ENCODE peak calls at places on chromosomes 12 and 14, in six cellular contexts. V, W, G, O, A and J are unnamed samples.
A peak's percentile ranks its signal among the peaks of the same experiment; 100 is the strongest.

GRCh38 chr14:67674480-67675218 is at the start of gene VTI1B:
- DNase-seq in V (peak; percentile 83), W (peak; percentile 89), A (peak; percentile 82), O (peak; percentile 68), G (peak; percentile 81), J (peak; percentile 65)

GRCh38 chr14:74604896-74605295 is 7.1 kb downstream of the LTBP2 start:
- DNase-seq in V (no peak), O (no peak), A (no peak), G (no peak), W (no peak), J (peak; percentile 47)

GRCh38 chr12:51954465-51955361 is 3.2 kb downstream of the ACVR1B start:
- DNase-seq in O (no peak), A (no peak), V (no peak), G (no peak), W (no peak), J (no peak)

GRCh38 chr14:65751510-65751909 is 339.0 kb downstream of the FUT8 start:
- DNase-seq in W (no peak), G (no peak), O (no peak), A (no peak), V (no peak), J (no peak)

GRCh38 chr14:56349942-56350341 is 229.7 kb upstream of the TMEM260 start:
- DNase-seq in O (no peak), V (no peak), A (no peak), G (no peak), W (no peak), J (no peak)

GRCh38 chr14:93016275-93016845 is 93.4 kb downstream of the CHGA start:
- DNase-seq in A (no peak), G (no peak), O (no peak), V (no peak), W (no peak), J (no peak)

GRCh38 chr12:132003846-132004245 is 54.1 kb downstream of the EP400 start:
- DNase-seq in G (no peak), V (no peak), A (peak; percentile 48), W (no peak), O (no peak), J (peak; percentile 73)

GRCh38 chr12:70724444-70724843 is 87.2 kb upstream of the PTPRB start:
- DNase-seq in W (no peak), O (no peak), A (peak; percentile 2), V (peak; percentile 35), G (no peak), J (peak; percentile 1)

GRCh38 chr12:22624573-22624907 is 431 bp upstream of the ETNK1 start:
- DNase-seq in V (no peak), A (no peak), W (no peak), O (no peak), G (no peak), J (no peak)

GRCh38 chr12:48003226-48004038 is 844 bp downstream of the COL2A1 start:
- DNase-seq in W (no peak), G (peak; percentile 50), A (peak; percentile 10), O (no peak), V (peak; percentile 49), J (no peak)

GRCh38 chr12:122057007-122057735 is 21.4 kb upstream of the MLXIP start:
- DNase-seq in V (no peak), A (no peak), O (no peak), W (no peak), G (no peak), J (no peak)

GRCh38 chr12:76876696-76877229 is 2.1 kb downstream of the CSRP2 start:
- DNase-seq in O (peak; percentile 23), G (no peak), A (no peak), V (no peak), W (no peak), J (no peak)

GRCh38 chr14:21236948-21237797 is 32.1 kb downstream of the HNRNPC start:
- DNase-seq in O (no peak), W (no peak), G (no peak), V (no peak), A (no peak), J (no peak)

GRCh38 chr14:70257526-70257925 is 68.8 kb upstream of the SLC8A3 start:
- DNase-seq in V (peak; percentile 41), O (no peak), A (no peak), W (peak; percentile 78), G (no peak), J (no peak)

GRCh38 chr14:80658155-80658554 is 283.4 kb downstream of the CEP128 start:
- DNase-seq in V (no peak), G (no peak), A (no peak), W (no peak), O (no peak), J (no peak)

GRCh38 chr12:63163542-63163941 is 12.5 kb upstream of the AVPR1A start:
- DNase-seq in W (no peak), G (no peak), V (no peak), O (no peak), A (peak; percentile 3), J (no peak)

GRCh38 chr12:2378835-2379330 is 326.1 kb downstream of the CACNA1C start:
- DNase-seq in V (no peak), A (no peak), W (no peak), G (no peak), O (no peak), J (no peak)

GRCh38 chr12:124296295-124296915 is 1.5 kb downstream of the RFLNA start:
- DNase-seq in V (peak; percentile 46), O (no peak), G (no peak), A (no peak), W (no peak), J (no peak)

GRCh38 chr12:30779178-30779577 is 24.4 kb upstream of the CAPRIN2 start:
- DNase-seq in V (no peak), G (no peak), W (no peak), A (no peak), O (no peak), J (no peak)

GRCh38 chr12:38666425-38666824 is 239.0 kb downstream of the CPNE8 start:
- DNase-seq in O (no peak), W (no peak), G (no peak), A (no peak), V (no peak), J (no peak)

GRCh38 chr14:52895000-52895399 is 55.9 kb downstream of the FERMT2 start:
- DNase-seq in G (no peak), A (no peak), O (no peak), V (no peak), W (no peak), J (peak; percentile 66)

GRCh38 chr12:131452444-131452860 is 258.4 kb upstream of the SFSWAP start:
- DNase-seq in V (peak; percentile 79), O (no peak), G (no peak), W (peak; percentile 80), A (no peak), J (no peak)

GRCh38 chr14:74350211-74350943 is 2.1 kb downstream of the VRTN start:
- DNase-seq in G (no peak), A (no peak), W (no peak), V (no peak), O (no peak), J (no peak)

GRCh38 chr14:100586520-100587247 is 533 bp downstream of the BEGAIN start:
- DNase-seq in O (no peak), W (peak; percentile 69), G (no peak), V (no peak), A (no peak), J (no peak)

GRCh38 chr12:129873458-129873857 is 30.4 kb downstream of the TMEM132D start:
- DNase-seq in A (no peak), W (no peak), G (peak; percentile 26), O (no peak), V (no peak), J (no peak)

GRCh38 chr12:87116778-87117177 is 860.6 kb upstream of the MGAT4C start:
- DNase-seq in A (no peak), W (no peak), O (no peak), V (no peak), G (no peak), J (no peak)

GRCh38 chr12:100823988-100824387 is 29.4 kb downstream of the ANO4 start:
- DNase-seq in V (no peak), W (no peak), G (no peak), O (no peak), A (peak; percentile 80), J (peak; percentile 69)

GRCh38 chr12:109489955-109490565 is 12.6 kb downstream of the UBE3B start:
- DNase-seq in O (peak; percentile 73), A (no peak), V (no peak), W (no peak), G (no peak), J (no peak)
- H3K14ac ChIP-seq in O (no peak overlapping the region), A (no peak overlapping the region), V (no peak overlapping the region), W (no peak overlapping the region), G (no peak overlapping the region), J (no peak overlapping the region)

GRCh38 chr14:22386924-22387775 is 201.9 kb downstream of the DAD1 start:
- DNase-seq in V (peak; percentile 72), A (peak; percentile 75), O (peak; percentile 66), W (peak; percentile 80), G (peak; percentile 86), J (peak; percentile 72)

GRCh38 chr14:22383515-22384166 is 205.4 kb downstream of the DAD1 start:
- DNase-seq in O (no peak), G (no peak), W (no peak), V (no peak), A (no peak), J (no peak)

GRCh38 chr14:22382955-22383354 is 206.1 kb downstream of the DAD1 start:
- DNase-seq in G (no peak), W (no peak), V (no peak), O (no peak), A (no peak), J (no peak)

GRCh38 chr14:22384167-22384549 is 204.9 kb downstream of the DAD1 start:
- DNase-seq in W (no peak), O (no peak), G (no peak), V (no peak), A (no peak), J (no peak)

GRCh38 chr14:22384974-22385526 is 204.0 kb downstream of the DAD1 start:
- DNase-seq in G (no peak), W (no peak), O (no peak), A (no peak), V (no peak), J (no peak)
- H3K4ac ChIP-seq in G (no peak overlapping the region), W (no peak overlapping the region), O (no peak overlapping the region), A (no peak overlapping the region), V (no peak overlapping the region), J (no peak overlapping the region)

DNA sequence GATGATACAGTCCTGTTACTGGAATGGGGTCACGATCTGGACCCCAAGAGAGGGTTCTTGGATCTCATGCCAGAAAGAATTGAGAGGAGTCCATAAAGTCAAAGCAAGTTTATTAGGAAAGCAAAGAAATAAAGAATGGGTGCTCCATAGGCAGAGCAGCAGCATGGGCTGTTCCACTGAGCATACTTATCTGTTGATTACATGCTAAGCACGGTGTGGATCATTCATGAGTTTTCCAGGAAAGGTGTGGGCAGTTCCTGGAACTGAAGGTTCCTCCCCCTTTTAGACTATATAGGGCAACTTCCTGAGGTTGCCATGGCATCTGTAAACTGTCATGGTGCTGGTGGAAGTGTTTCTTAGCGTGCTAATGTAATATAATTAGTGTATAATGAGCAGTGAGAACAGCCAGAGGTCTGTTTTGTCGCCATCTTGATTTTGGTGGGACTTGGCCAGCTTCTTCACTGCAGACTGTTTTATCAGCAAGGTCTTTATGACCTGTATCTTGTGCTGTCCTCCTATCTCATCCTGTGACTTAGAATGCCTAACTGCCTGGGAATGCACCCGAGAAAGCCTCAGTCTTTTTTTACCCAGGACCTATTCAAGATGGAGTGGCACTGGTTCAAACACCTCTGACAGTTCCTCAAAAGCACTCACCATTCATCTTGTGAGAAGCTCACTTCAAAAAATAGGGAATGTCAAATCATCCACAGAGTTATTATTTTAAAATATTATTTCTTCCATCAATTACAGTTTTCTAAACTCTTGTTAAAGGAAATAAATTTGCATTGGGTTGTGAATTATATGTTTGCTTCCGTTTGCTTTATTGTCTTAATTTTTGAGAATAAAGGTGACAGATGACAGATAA is 1358.8 kb upstream of the TMEM132C start:
- DNase-seq in A (no peak), G (no peak), O (no peak), W (no peak), V (no peak), J (no peak)
- H4K91ac ChIP-seq in A (no peak overlapping the region), G (no peak overlapping the region), O (no peak overlapping the region), W (no peak overlapping the region), V (no peak overlapping the region), J (no peak overlapping the region)

GRCh38 chr12:69071091-69071370 is 138.1 kb upstream of the CPM start:
- DNase-seq in W (no peak), A (no peak), G (no peak), O (no peak), V (no peak), J (no peak)
- H3K14ac ChIP-seq in W (no peak overlapping the region), A (no peak overlapping the region), G (no peak overlapping the region), O (no peak overlapping the region), V (no peak overlapping the region), J (no peak overlapping the region)